ENCODE peak calls at places on chromosome 5, in five cellular contexts. One of them, this sample, is unnamed.

GRCh38 chr5:91151947-91152346 is 231.2 kb downstream of the ARRDC3 start:
- DNase-seq in uterus: no peak
- DNase-seq in AG10803: peak
- DNase-seq in IMR-90: peak
- DNase-seq in breast epithelium: no peak
- DNase-seq in this sample: peak

GRCh38 chr5:115695290-115695689 is 69.5 kb upstream of the TMED7 start:
- DNase-seq in uterus: no peak
- DNase-seq in AG10803: no peak
- DNase-seq in IMR-90: no peak
- DNase-seq in breast epithelium: no peak
- DNase-seq in this sample: no peak

GRCh38 chr5:140555747-140556312 is 1.4 kb downstream of the SRA1 start:
- DNase-seq in uterus: no peak
- DNase-seq in AG10803: no peak
- DNase-seq in IMR-90: no peak
- DNase-seq in breast epithelium: no peak
- DNase-seq in this sample: no peak

GRCh38 chr5:82339744-82340143 is 61.6 kb upstream of the RPS23 start:
- DNase-seq in uterus: no peak
- DNase-seq in AG10803: peak
- DNase-seq in IMR-90: no peak
- DNase-seq in breast epithelium: no peak
- DNase-seq in this sample: peak

GRCh38 chr5:95763941-95764340 is 32.8 kb downstream of the RHOBTB3 start:
- DNase-seq in uterus: no peak
- DNase-seq in AG10803: no peak
- DNase-seq in IMR-90: no peak
- DNase-seq in breast epithelium: no peak
- DNase-seq in this sample: no peak

GRCh38 chr5:110159202-110159601 is 469.5 kb downstream of the MAN2A1 start:
- DNase-seq in uterus: no peak
- DNase-seq in AG10803: peak
- DNase-seq in IMR-90: no peak
- DNase-seq in breast epithelium: no peak
- DNase-seq in this sample: peak

GRCh38 chr5:57094753-57095683 is 78.8 kb upstream of the GPBP1 start:
- DNase-seq in uterus: no peak
- DNase-seq in AG10803: no peak
- DNase-seq in IMR-90: no peak
- DNase-seq in breast epithelium: no peak
- DNase-seq in this sample: no peak

GRCh38 chr5:109907189-109907588 is 217.5 kb downstream of the MAN2A1 start:
- DNase-seq in uterus: no peak
- DNase-seq in AG10803: peak
- DNase-seq in IMR-90: no peak
- DNase-seq in breast epithelium: no peak
- DNase-seq in this sample: peak

GRCh38 chr5:109533847-109534272 is 124.1 kb upstream of the PJA2 start:
- DNase-seq in uterus: no peak
- DNase-seq in AG10803: no peak
- DNase-seq in IMR-90: no peak
- DNase-seq in breast epithelium: no peak
- DNase-seq in this sample: peak

GRCh38 chr5:127976991-127977717 is 106.4 kb upstream of the SLC12A2 start:
- DNase-seq in uterus: no peak
- DNase-seq in AG10803: no peak
- DNase-seq in IMR-90: no peak
- DNase-seq in breast epithelium: no peak
- DNase-seq in this sample: no peak

GRCh38 chr5:37721447-37721871 is 118.4 kb downstream of the GDNF start:
- DNase-seq in uterus: no peak
- DNase-seq in AG10803: peak
- DNase-seq in IMR-90: peak
- DNase-seq in breast epithelium: no peak
- DNase-seq in this sample: no peak

GRCh38 chr5:132766020-132766805 is 10.8 kb downstream of the SEPTIN8 start:
- DNase-seq in uterus: no peak
- DNase-seq in AG10803: no peak
- DNase-seq in IMR-90: no peak
- DNase-seq in breast epithelium: no peak
- DNase-seq in this sample: no peak

GRCh38 chr5:131281868-131282234 is 18.0 kb downstream of the CDC42SE2 start:
- DNase-seq in uterus: no peak
- DNase-seq in AG10803: no peak
- DNase-seq in IMR-90: no peak
- DNase-seq in breast epithelium: no peak
- DNase-seq in this sample: no peak

GRCh38 chr5:96584712-96585111 is 77.5 kb upstream of the CAST start:
- DNase-seq in uterus: no peak
- DNase-seq in AG10803: no peak
- DNase-seq in IMR-90: no peak
- DNase-seq in breast epithelium: no peak
- DNase-seq in this sample: no peak

GRCh38 chr5:133736512-133736911 is 124.2 kb upstream of the FSTL4 start:
- DNase-seq in uterus: no peak
- DNase-seq in AG10803: no peak
- DNase-seq in IMR-90: no peak
- DNase-seq in breast epithelium: no peak
- DNase-seq in this sample: no peak

GRCh38 chr5:1007221-1007680 is 1.4 kb upstream of the NKD2 start:
- DNase-seq in uterus: peak
- DNase-seq in AG10803: no peak
- DNase-seq in IMR-90: no peak
- DNase-seq in breast epithelium: peak
- DNase-seq in this sample: no peak

GRCh38 chr5:100746730-100747129 is 156.4 kb downstream of the ST8SIA4 start:
- DNase-seq in uterus: no peak
- DNase-seq in AG10803: no peak
- DNase-seq in IMR-90: no peak
- DNase-seq in breast epithelium: no peak
- DNase-seq in this sample: no peak

GRCh38 chr5:119476341-119476740 is 24.0 kb downstream of the HSD17B4 start:
- DNase-seq in uterus: no peak
- DNase-seq in AG10803: no peak
- DNase-seq in IMR-90: no peak
- DNase-seq in breast epithelium: no peak
- DNase-seq in this sample: no peak

GRCh38 chr5:147509710-147510651 is at the start of gene DPYSL3:
- DNase-seq in uterus: peak
- DNase-seq in AG10803: peak
- DNase-seq in IMR-90: peak
- DNase-seq in breast epithelium: peak
- DNase-seq in this sample: peak

GRCh38 chr5:124702442-124703024 is 43.9 kb downstream of the ZNF608 start:
- DNase-seq in uterus: no peak
- DNase-seq in AG10803: no peak
- DNase-seq in IMR-90: no peak
- DNase-seq in breast epithelium: no peak
- DNase-seq in this sample: no peak

GRCh38 chr5:16687898-16688297 is 71.1 kb upstream of the RETREG1 start:
- DNase-seq in uterus: no peak
- DNase-seq in AG10803: no peak
- DNase-seq in IMR-90: no peak
- DNase-seq in breast epithelium: no peak
- DNase-seq in this sample: no peak

GRCh38 chr5:71684309-71684708 is 34.8 kb upstream of the CARTPT start:
- DNase-seq in uterus: no peak
- DNase-seq in AG10803: no peak
- DNase-seq in IMR-90: no peak
- DNase-seq in breast epithelium: no peak
- DNase-seq in this sample: no peak

GRCh38 chr5:72837524-72838096 is 21.1 kb downstream of the TNPO1 start:
- DNase-seq in uterus: no peak
- DNase-seq in AG10803: no peak
- DNase-seq in IMR-90: no peak
- DNase-seq in breast epithelium: no peak
- DNase-seq in this sample: no peak

GRCh38 chr5:178453224-178453623 is 137.0 kb downstream of the COL23A1 start:
- DNase-seq in uterus: no peak
- DNase-seq in AG10803: peak
- DNase-seq in IMR-90: peak
- DNase-seq in breast epithelium: no peak
- DNase-seq in this sample: no peak

GRCh38 chr5:168299372-168299771 is 7.9 kb downstream of the WWC1 start:
- DNase-seq in uterus: no peak
- DNase-seq in AG10803: no peak
- DNase-seq in IMR-90: no peak
- DNase-seq in breast epithelium: no peak
- DNase-seq in this sample: no peak

GRCh38 chr5:154771383-154771901 is 16.3 kb downstream of the LARP1 start:
- DNase-seq in uterus: peak
- DNase-seq in AG10803: peak
- DNase-seq in IMR-90: peak
- DNase-seq in breast epithelium: no peak
- DNase-seq in this sample: peak

GRCh38 chr5:137808503-137809135 is 54.5 kb upstream of the HNRNPA0 start:
- DNase-seq in uterus: no peak
- DNase-seq in AG10803: no peak
- DNase-seq in IMR-90: no peak
- DNase-seq in breast epithelium: no peak
- DNase-seq in this sample: no peak

GRCh38 chr5:134132372-134133212 is 18.1 kb downstream of the TCF7 start:
- DNase-seq in uterus: no peak
- DNase-seq in AG10803: no peak
- DNase-seq in IMR-90: no peak
- DNase-seq in breast epithelium: no peak
- DNase-seq in this sample: no peak

DNA sequence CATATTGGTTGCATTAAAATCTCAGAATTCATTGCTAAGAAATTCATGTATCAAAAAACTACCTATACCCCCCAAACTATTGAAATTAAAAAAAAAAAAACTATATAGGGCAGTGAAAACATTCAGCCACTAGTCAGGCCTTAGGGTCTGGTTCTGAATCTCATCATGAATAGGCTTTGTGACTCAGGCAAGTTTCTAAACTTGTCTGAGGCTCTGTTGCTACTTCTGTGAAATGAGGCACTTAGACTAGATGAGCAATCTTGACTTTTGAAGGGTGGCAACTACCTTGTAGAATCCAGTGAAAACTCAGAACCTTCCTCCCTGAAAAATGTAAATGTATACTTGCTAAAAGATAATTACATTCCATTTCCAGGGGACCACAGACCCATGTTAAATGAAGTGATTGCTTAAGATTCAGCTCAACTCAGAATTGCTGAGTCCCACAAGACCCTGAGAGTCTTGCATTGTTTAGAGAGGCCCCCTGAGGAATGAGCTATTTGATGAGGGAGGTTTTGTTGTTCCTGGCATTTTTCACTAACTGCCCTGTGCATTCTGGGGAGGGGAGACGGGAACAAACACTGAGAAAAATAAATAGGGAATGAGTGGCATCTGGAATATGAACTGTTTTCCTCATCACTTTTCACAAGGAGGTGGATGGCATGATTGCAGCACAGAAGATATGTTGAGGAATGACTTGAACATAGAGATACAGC is 29.5 kb downstream of the RAI14 start:
- DNase-seq in uterus: no peak
- DNase-seq in AG10803: peak
- DNase-seq in IMR-90: peak
- DNase-seq in breast epithelium: no peak
- DNase-seq in this sample: peak
- H3K4me3 ChIP-seq in uterus: no peak
- H3K4me3 ChIP-seq in AG10803: no peak
- H3K4me3 ChIP-seq in IMR-90: no peak
- H3K4me3 ChIP-seq in breast epithelium: no peak
- H3K4me3 ChIP-seq in this sample: no peak

GRCh38 chr5:143552680-143553079 is 149.2 kb upstream of the NR3C1 start:
- DNase-seq in uterus: no peak
- DNase-seq in AG10803: no peak
- DNase-seq in IMR-90: no peak
- DNase-seq in breast epithelium: no peak
- DNase-seq in this sample: no peak

GRCh38 chr5:143554918-143555477 is 151.5 kb upstream of the NR3C1 start:
- DNase-seq in uterus: no peak
- DNase-seq in AG10803: no peak
- DNase-seq in IMR-90: peak
- DNase-seq in breast epithelium: no peak
- DNase-seq in this sample: no peak

GRCh38 chr5:143550985-143551630 is 147.6 kb upstream of the NR3C1 start:
- DNase-seq in uterus: no peak
- DNase-seq in AG10803: peak
- DNase-seq in IMR-90: peak
- DNase-seq in breast epithelium: no peak
- DNase-seq in this sample: peak

GRCh38 chr5:143554194-143554717 is 150.8 kb upstream of the NR3C1 start:
- DNase-seq in uterus: no peak
- DNase-seq in AG10803: peak
- DNase-seq in IMR-90: peak
- DNase-seq in breast epithelium: no peak
- DNase-seq in this sample: peak

DNA sequence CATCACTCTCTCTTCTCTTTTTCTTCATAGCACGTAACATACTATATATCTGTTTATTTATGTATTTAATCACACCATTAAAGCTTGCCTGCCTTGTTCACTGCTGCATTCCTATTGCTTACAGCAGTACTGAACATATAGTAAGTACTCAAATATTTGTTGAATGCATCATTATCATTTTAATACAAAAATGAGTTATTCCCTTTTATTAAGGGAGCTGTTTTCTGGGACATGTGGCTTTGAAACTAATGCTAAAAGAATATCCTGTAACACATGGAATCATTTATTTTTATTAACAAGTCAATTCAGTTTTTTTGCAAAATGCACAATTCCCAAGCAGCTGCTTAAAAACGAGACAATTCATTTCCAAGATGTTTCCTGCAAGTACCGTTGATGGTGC is 148.3 kb upstream of the NR3C1 start:
- DNase-seq in uterus: no peak
- DNase-seq in AG10803: peak
- DNase-seq in IMR-90: peak
- DNase-seq in breast epithelium: no peak
- DNase-seq in this sample: no peak
- TF ChIP-seq CTCF in uterus: no peak
- TF ChIP-seq CTCF in AG10803: no peak
- TF ChIP-seq CTCF in IMR-90: no peak
- TF ChIP-seq CTCF in breast epithelium: no peak
- TF ChIP-seq CTCF in this sample: no peak

DNA sequence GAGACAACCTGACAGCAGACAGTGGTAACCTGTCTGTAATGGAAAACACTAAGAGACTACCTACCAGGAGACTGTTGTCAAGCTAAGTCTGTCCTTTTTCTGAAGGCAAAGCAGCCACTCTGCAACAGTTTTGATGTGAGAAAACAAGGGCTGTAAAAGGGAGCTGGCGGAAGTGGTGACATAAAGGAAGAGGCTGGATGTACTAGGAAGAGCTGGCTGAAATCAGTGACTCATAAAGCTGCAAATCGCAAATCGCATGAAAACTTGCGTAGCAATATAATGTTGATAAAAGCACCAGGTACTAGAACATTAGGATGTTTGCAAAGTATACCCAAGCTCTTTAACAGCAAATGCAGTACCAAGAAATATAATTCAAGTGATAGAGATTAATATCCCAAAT is 1.4 kb downstream of the NSUN2 start:
- DNase-seq in uterus: no peak
- DNase-seq in AG10803: no peak
- DNase-seq in IMR-90: no peak
- DNase-seq in breast epithelium: no peak
- DNase-seq in this sample: no peak
- H3K4me3 ChIP-seq in uterus: no peak
- H3K4me3 ChIP-seq in AG10803: peak
- H3K4me3 ChIP-seq in IMR-90: no peak
- H3K4me3 ChIP-seq in breast epithelium: peak
- H3K4me3 ChIP-seq in this sample: peak

GRCh38 chr5:65828507-65828906 is 97.9 kb upstream of the ERBIN start:
- DNase-seq in uterus: no peak
- DNase-seq in AG10803: peak
- DNase-seq in IMR-90: peak
- DNase-seq in breast epithelium: no peak
- DNase-seq in this sample: peak
- TF ChIP-seq CTCF in uterus: no peak
- TF ChIP-seq CTCF in AG10803: no peak
- TF ChIP-seq CTCF in IMR-90: no peak
- TF ChIP-seq CTCF in breast epithelium: no peak
- TF ChIP-seq CTCF in this sample: no peak

This sample was measured in fibroblast of the aortic adventitia.